ENCODE peak calls at places on chromosome 16, in four cellular contexts. G, F, K and W are unnamed samples.

GRCh38 chr16:67015317-67015731 is 13.6 kb upstream of the CBFB start:
- DNase-seq in K (no peak), F (no peak), G (no peak), W (peak; percentile 63)

GRCh38 chr16:81315271-81316175 is 761 bp downstream of the GAN start:
- DNase-seq in F (peak; percentile 53), G (peak; percentile 58), K (peak; percentile 18), W (peak; percentile 89)

GRCh38 chr16:17375388-17376304 is 95.1 kb downstream of the XYLT1 start:
- DNase-seq in F (no peak), G (no peak), K (no peak), W (no peak)

GRCh38 chr16:26530584-26531289 is 536.0 kb upstream of the C16orf82 start:
- DNase-seq in K (no peak), F (no peak), G (no peak), W (no peak)

GRCh38 chr16:23235176-23235575 is 52.6 kb downstream of the SCNN1G start:
- DNase-seq in K (no peak), F (no peak), G (no peak), W (no peak)

GRCh38 chr16:25176136-25176535 is 40.6 kb upstream of the AQP8 start:
- DNase-seq in G (no peak), F (no peak), K (no peak), W (no peak)

GRCh38 chr16:30927789-30928378 is 4.5 kb downstream of the FBXL19 start:
- DNase-seq in F (peak; percentile 32), G (peak; percentile 22), K (no peak), W (peak; percentile 90)

GRCh38 chr16:13554020-13554419 is 365.9 kb upstream of the ERCC4 start:
- DNase-seq in K (no peak), F (no peak), G (no peak), W (no peak)

GRCh38 chr16:3283525-3284447 is 495 bp downstream of the ZNF263 start:
- DNase-seq in G (no peak), F (peak; percentile 30), K (no peak), W (no peak)

GRCh38 chr16:30459456-30459855 is 13.1 kb upstream of the ITGAL start:
- DNase-seq in G (no peak), K (no peak), F (no peak), W (no peak)

GRCh38 chr16:79612207-79612606 is 11.7 kb upstream of the MAF start:
- DNase-seq in F (no peak), K (no peak), G (no peak), W (no peak)

GRCh38 chr16:49821614-49822282 is 34.2 kb downstream of the ZNF423 start:
- DNase-seq in G (no peak), K (no peak), F (no peak), W (no peak)

GRCh38 chr16:64469906-64470702 is 651.8 kb downstream of the CDH11 start:
- DNase-seq in K (no peak), G (no peak), F (peak; percentile 17), W (no peak)

GRCh38 chr16:75943705-75944514 is 217.6 kb upstream of the CPHXL start:
- DNase-seq in K (no peak), G (no peak), F (no peak), W (no peak)

GRCh38 chr16:29745126-29745852 is 501 bp downstream of the C16orf54 start:
- DNase-seq in G (no peak), F (no peak), K (peak; percentile 26), W (no peak)

GRCh38 chr16:49277766-49278566 is 3.7 kb downstream of the CBLN1 start:
- DNase-seq in G (no peak), K (no peak), F (no peak), W (no peak)

GRCh38 chr16:23694707-23695373 is 16.2 kb downstream of the PLK1 start:
- DNase-seq in F (no peak), G (peak; percentile 26), K (no peak), W (no peak)

GRCh38 chr16:61936522-61936921 is 99.7 kb downstream of the CDH8 start:
- DNase-seq in G (no peak), K (no peak), F (no peak), W (no peak)

GRCh38 chr16:30561212-30561816 is 3.1 kb upstream of the ZNF764 start:
- DNase-seq in K (no peak), F (peak; percentile 63), G (no peak), W (no peak)

GRCh38 chr16:68859827-68860226 is 16.5 kb downstream of the TANGO6 start:
- DNase-seq in G (no peak), K (no peak), F (no peak), W (no peak)